ENCODE peak calls at places on chromosomes 11 and 22, in seven cellular contexts. U is HTR-8/SVneo; Q is glutamatergic neuron; X is hepatocyte; P is mesenchymal stem cell; E is mucosa of gallbladder; Z is activated naive CD4-positive, alpha-beta T cell. S is an unnamed sample.

GRCh38 chr11:2261436-2262230 is 8.8 kb downstream of the ASCL2 start:
- DNase-seq in X (no peak), Z (no peak), U (no peak), E (no peak), P (no peak), Q (no peak), S (no peak)

GRCh38 chr11:104076455-104076854 is 40.0 kb downstream of the DDI1 start:
- DNase-seq in E (no peak), U (no peak), X (no peak), Z (no peak), Q (no peak), P (no peak), S (no peak)

GRCh38 chr11:32115406-32115805 is 24.5 kb downstream of the RCN1 start:
- DNase-seq in X (peak; percentile 22), P (no peak), Q (no peak), Z (no peak), U (no peak), E (no peak), S (no peak)

GRCh38 chr22:44861245-44861644 is 108.9 kb downstream of the ARHGAP8 start:
- DNase-seq in X (no peak), E (no peak), P (no peak), U (no peak), Z (no peak), Q (no peak), S (no peak)

GRCh38 chr11:111444040-111444439 is 65.0 kb upstream of the POU2AF1 start:
- DNase-seq in P (no peak), U (no peak), Q (no peak), E (no peak), Z (no peak), X (no peak), S (no peak)

GRCh38 chr22:42937164-42937854 is 77.6 kb downstream of the PACSIN2 start:
- DNase-seq in P (peak; percentile 94), X (peak; percentile 79), Q (no peak), E (peak; percentile 58), Z (no peak), U (peak; percentile 50), S (peak; percentile 35)

GRCh38 chr11:96241351-96241841 is 101.6 kb downstream of the MAML2 start:
- DNase-seq in P (no peak), U (no peak), Q (no peak), E (no peak), X (peak; percentile 46), Z (no peak), S (no peak)

GRCh38 chr22:48322907-48323306 is 1504.8 kb downstream of the BRD1 start:
- DNase-seq in P (no peak), X (no peak), Z (no peak), E (no peak), Q (no peak), U (no peak), S (no peak)

S was measured in HS-27A.